ENCODE peak calls at places on chromosomes 5 and 9, in ten cellular contexts. Y is activated CD8-positive, alpha-beta memory T cell treated with anti-CD3 and anti-CD28 coated beads for 4 hours; J is fibroblast of pulmonary artery; O is nephron progenitor cell; Z is effector memory CD8-positive, alpha-beta T cell; G is RCC 7860; Q is WTC11; B is thoracic aorta; U is chondrocyte; E is GM18507. K is an unnamed sample.

GRCh38 chr5:154620406-154620805 is 134.8 kb upstream of the LARP1 start:
- DNase-seq in J (no peak), B (no peak), Y (no peak), Q (no peak), O (no peak), Z (no peak), E (no peak), U (no peak), G (no peak), K (no peak)

GRCh38 chr5:38999037-38999436 is 75.2 kb downstream of the RICTOR start:
- DNase-seq in J (no peak), E (no peak), B (no peak), Y (no peak), Q (no peak), O (no peak), Z (no peak), G (no peak), U (no peak), K (no peak)

GRCh38 chr5:4862500-4862899 is 277.6 kb upstream of the ADAMTS16 start:
- DNase-seq in O (no peak), G (peak; percentile 46), Z (no peak), U (no peak), Y (no peak), Q (no peak), B (no peak), J (peak; percentile 65), E (no peak), K (peak; percentile 49)

GRCh38 chr9:95057121-95057520 is 260.4 kb downstream of the FANCC start:
- DNase-seq in Z (no peak), B (no peak), E (no peak), Y (no peak), G (no peak), U (no peak), J (no peak), O (no peak), Q (no peak), K (no peak)

GRCh38 chr5:67215592-67216471 is 19.2 kb upstream of the CD180 start:
- DNase-seq in Y (peak; percentile 45), Z (peak; percentile 61), Q (no peak), G (no peak), O (no peak), E (peak; percentile 49), U (no peak), J (peak; percentile 54), B (peak; percentile 53), K (no peak)

GRCh38 chr5:153598099-153598498 is 107.6 kb downstream of the GRIA1 start:
- DNase-seq in G (no peak), E (no peak), Z (no peak), J (no peak), B (no peak), U (no peak), Q (no peak), O (no peak), Y (no peak), K (no peak)

GRCh38 chr5:44167540-44167939 is 221.7 kb downstream of the FGF10 start:
- DNase-seq in Z (no peak), G (no peak), U (no peak), J (no peak), Q (no peak), E (no peak), O (no peak), B (no peak), Y (no peak), K (no peak)

GRCh38 chr5:73344835-73345234 is 103.7 kb downstream of the FOXD1 start:
- DNase-seq in B (no peak), J (peak; percentile 22), G (no peak), U (no peak), E (no peak), O (no peak), Z (no peak), Y (no peak), Q (no peak), K (no peak)

GRCh38 chr9:127977877-127978647 is 2.7 kb downstream of the EEIG1 start:
- DNase-seq in O (peak; percentile 54), B (peak; percentile 62), G (peak; percentile 9), E (no peak), Z (no peak), J (peak; percentile 91), Q (peak; percentile 49), U (no peak), Y (no peak), K (no peak)

GRCh38 chr9:2966846-2967372 is 123.0 kb upstream of the PUM3 start:
- DNase-seq in Y (no peak), O (no peak), Z (no peak), G (no peak), E (no peak), J (no peak), B (no peak), Q (no peak), U (no peak), K (no peak)

GRCh38 chr5:135107986-135108385 is 74.0 kb upstream of the PITX1 start:
- DNase-seq in Z (no peak), J (no peak), B (no peak), Q (no peak), E (no peak), O (no peak), G (no peak), Y (no peak), U (no peak), K (no peak)

GRCh38 chr5:68408345-68408871 is 192.9 kb downstream of the PIK3R1 start:
- DNase-seq in B (no peak), O (no peak), Z (no peak), Q (no peak), J (no peak), Y (no peak), G (no peak), U (no peak), E (no peak), K (no peak)

GRCh38 chr9:117825609-117826347 is 121.6 kb downstream of the TLR4 start:
- DNase-seq in Q (no peak), B (no peak), U (no peak), Z (peak; percentile 28), G (no peak), E (peak; percentile 9), J (no peak), O (no peak), Y (peak; percentile 7), K (no peak)

GRCh38 chr5:103005276-103005675 is 114.7 kb downstream of the GIN1 start:
- DNase-seq in G (no peak), E (no peak), B (no peak), Y (no peak), U (no peak), Z (no peak), J (no peak), Q (no peak), O (no peak), K (no peak)

GRCh38 chr5:961002-961710 is 47.4 kb upstream of the NKD2 start:
- DNase-seq in Q (no peak), G (no peak), B (no peak), Y (no peak), J (no peak), O (no peak), E (no peak), U (peak; percentile 86), Z (no peak), K (peak; percentile 11)

GRCh38 chr9:12351293-12351852 is 341.8 kb upstream of the TYRP1 start:
- DNase-seq in U (no peak), O (no peak), B (no peak), Q (no peak), G (no peak), J (no peak), Z (no peak), E (no peak), Y (no peak), K (no peak)

GRCh38 chr9:116716441-116716840 is 29.3 kb downstream of the TRIM32 start:
- DNase-seq in G (no peak), O (no peak), B (no peak), Q (no peak), J (no peak), E (no peak), Y (no peak), U (no peak), Z (no peak), K (no peak)

GRCh38 chr9:70630971-70631370 is 216.5 kb upstream of the KLF9 start:
- DNase-seq in U (no peak), E (no peak), Q (no peak), G (no peak), Z (no peak), B (no peak), O (no peak), Y (no peak), J (no peak), K (no peak)

GRCh38 chr5:38367410-38367809 is 109.1 kb downstream of the EGFLAM start:
- DNase-seq in Q (no peak), G (no peak), U (no peak), O (no peak), Z (no peak), E (no peak), J (peak; percentile 17), B (no peak), Y (no peak), K (no peak)

K was measured in iPS-NIHi11.